ENCODE peak calls at places on chromosomes 7 and 10, in four cellular contexts. L is mesothelial cell of epicardium, M is lower leg skin, C is uterus. W is an unnamed sample.

GRCh38 chr7:8214162-8214897 is 47.6 kb downstream of the ICA1 start:
- DNase-seq in L (no peak), M (no peak), C (peak), W (peak)

GRCh38 chr7:130921391-130922180 is 187.6 kb upstream of the KLF14 start:
- DNase-seq in L (no peak), M (no peak), C (no peak), W (peak)

GRCh38 chr10:74419491-74420466 is 268.8 kb downstream of the ADK start:
- DNase-seq in L (no peak), M (no peak), C (peak), W (peak)

GRCh38 chr10:49139000-49139865 is 5.4 kb upstream of the FAM170B start:
- DNase-seq in L (no peak), M (no peak), C (no peak), W (no peak)

GRCh38 chr7:157006205-157006747 is 4.2 kb downstream of the MNX1 start:
- DNase-seq in L (peak), M (no peak), C (no peak), W (no peak)

GRCh38 chr7:131431289-131431688 is 103.6 kb downstream of the MKLN1 start:
- DNase-seq in L (no peak), M (peak), C (no peak), W (no peak)

GRCh38 chr7:116354171-116354545 is 143.8 kb downstream of the TES start:
- DNase-seq in L (no peak), M (no peak), C (peak), W (no peak)

GRCh38 chr10:23035569-23035968 is 59.8 kb upstream of the MSRB2 start:
- DNase-seq in L (no peak), M (no peak), C (no peak), W (peak)

GRCh38 chr7:11437987-11438386 is 394.0 kb downstream of the THSD7A start:
- DNase-seq in L (no peak), M (no peak), C (no peak), W (no peak)

GRCh38 chr10:8037941-8038894 is 16.3 kb upstream of the GATA3 start:
- DNase-seq in L (no peak), M (no peak), C (no peak), W (peak)

GRCh38 chr7:43735802-43736603 is 6.7 kb upstream of the COA1 start:
- DNase-seq in L (no peak), M (no peak), C (no peak), W (no peak)

GRCh38 chr10:125661942-125662515 is 20.9 kb downstream of the TEX36 start:
- DNase-seq in L (no peak), M (peak), C (no peak), W (no peak)

GRCh38 chr10:121772406-121772805 is 155.4 kb downstream of the ATE1 start:
- DNase-seq in L (no peak), M (no peak), C (no peak), W (no peak)

GRCh38 chr7:149620961-149621360 is 123.4 kb upstream of the ZNF746 start:
- DNase-seq in L (no peak), M (no peak), C (no peak), W (no peak)

GRCh38 chr7:1758417-1758858 is 88.4 kb downstream of the ELFN1 start:
- DNase-seq in L (no peak), M (no peak), C (no peak), W (peak)

GRCh38 chr10:122702271-122702670 is 2.6 kb upstream of the C10orf120 start:
- DNase-seq in L (no peak), M (no peak), C (no peak), W (no peak)

GRCh38 chr7:131745645-131746248 is 189.3 kb upstream of the PODXL start:
- DNase-seq in L (peak), M (no peak), C (no peak), W (peak)

GRCh38 chr10:43120948-43121290 is 17.3 kb upstream of the CSGALNACT2 start:
- DNase-seq in L (no peak), M (no peak), C (no peak), W (no peak)

GRCh38 chr7:147981072-147981813 is 609.3 kb upstream of the C7orf33 start:
- DNase-seq in L (no peak), M (no peak), C (no peak), W (no peak)

GRCh38 chr7:148222716-148223115 is 367.9 kb upstream of the C7orf33 start:
- DNase-seq in L (no peak), M (no peak), C (no peak), W (no peak)

GRCh38 chr10:99466632-99467031 is 36.2 kb upstream of the GOT1 start:
- DNase-seq in L (no peak), M (no peak), C (no peak), W (no peak)

GRCh38 chr7:5695037-5695708 is 86.3 kb downstream of the RNF216 start:
- DNase-seq in L (no peak), M (no peak), C (peak), W (no peak)

GRCh38 chr10:75294518-75294865 is 58.7 kb upstream of the COMTD1 start:
- DNase-seq in L (no peak), M (no peak), C (no peak), W (no peak)

GRCh38 chr7:100132697-100133137 is 6.0 kb downstream of the MBLAC1 start:
- DNase-seq in L (peak), M (no peak), C (peak), W (peak)

GRCh38 chr7:20016669-20017068 is 200.5 kb downstream of the MACC1 start:
- DNase-seq in L (no peak), M (no peak), C (no peak), W (no peak)

W was measured in retina.